ENCODE peak calls at places on chromosome 3, in four cellular contexts. D is amniotic stem cell, V is COR-L47, K is head of caudate nucleus. A is an unnamed sample.
A peak's percentile ranks its signal among the peaks of the same experiment; 100 is the strongest.

GRCh38 chr3:117246771-117247555 is 537.4 kb downstream of the TUSC7 start:
- DNase-seq in V (no peak), K (peak; percentile 29), D (no peak), A (no peak)

GRCh38 chr3:171980578-171981270 is 58.7 kb upstream of the FNDC3B start:
- DNase-seq in D (no peak), V (no peak), K (no peak), A (no peak)

GRCh38 chr3:168249539-168250414 is 154.1 kb upstream of the GOLIM4 start:
- DNase-seq in D (peak; percentile 64), K (peak; percentile 82), V (peak; percentile 88), A (peak; percentile 80)

GRCh38 chr3:33211444-33211843 is 7.2 kb downstream of the SUSD5 start:
- DNase-seq in V (no peak), K (no peak), D (peak; percentile 42), A (no peak)

GRCh38 chr3:62669161-62669560 is 206.1 kb downstream of the CADPS start:
- DNase-seq in V (no peak), K (no peak), D (no peak), A (no peak)

GRCh38 chr3:105170423-105170822 is 196.3 kb upstream of the ALCAM start:
- DNase-seq in D (no peak), K (no peak), V (no peak), A (no peak)

GRCh38 chr3:186697510-186697909 is 19.6 kb upstream of the KNG1 start:
- DNase-seq in K (no peak), D (no peak), V (no peak), A (no peak)

GRCh38 chr3:183252973-183253363 is at the start of gene B3GNT5:
- DNase-seq in D (no peak), V (peak; percentile 82), K (no peak), A (no peak)

GRCh38 chr3:131540821-131541220 is 38.0 kb upstream of the MRPL3 start:
- DNase-seq in K (no peak), D (no peak), V (no peak), A (no peak)

GRCh38 chr3:140129885-140130284 is 194.9 kb downstream of the CLSTN2 start:
- DNase-seq in K (no peak), D (no peak), V (no peak), A (no peak)

GRCh38 chr3:112653209-112653871 is 12.4 kb upstream of the CCDC80 start:
- DNase-seq in V (no peak), K (no peak), D (peak; percentile 71), A (no peak)

GRCh38 chr3:154040283-154040682 is 80.9 kb upstream of the ARHGEF26 start:
- DNase-seq in D (no peak), K (no peak), V (peak; percentile 8), A (no peak)

GRCh38 chr3:37631686-37632085 is 230.0 kb upstream of the CTDSPL start:
- DNase-seq in D (no peak), V (no peak), K (peak; percentile 32), A (no peak)

GRCh38 chr3:127889976-127890650 is 24.9 kb upstream of the KBTBD12 start:
- DNase-seq in K (no peak), D (no peak), V (no peak), A (no peak)

A was measured in right lobe of liver.